ENCODE peak calls at places on chromosomes 11 and 22, in four cellular contexts. One of them, this sample, is unnamed.

GRCh38 chr22:42964994-42965699 is 49.8 kb downstream of the PACSIN2 start:
- DNase-seq in K562: no peak
- DNase-seq in HCT116: peak
- DNase-seq in HepG2: peak
- DNase-seq in this sample: no peak

GRCh38 chr22:32050678-32051515 is 7.8 kb downstream of the SLC5A1 start:
- DNase-seq in HepG2: peak
- DNase-seq in HCT116: peak
- DNase-seq in K562: peak
- DNase-seq in this sample: peak

GRCh38 chr11:2693271-2693833 is 6.4 kb downstream of the KCNQ1OT1 start:
- DNase-seq in K562: no peak
- DNase-seq in HepG2: no peak
- DNase-seq in HCT116: no peak
- DNase-seq in this sample: no peak

GRCh38 chr11:13889566-13890214 is 72.8 kb upstream of the SPON1 start:
- DNase-seq in K562: no peak
- DNase-seq in HepG2: no peak
- DNase-seq in HCT116: no peak
- DNase-seq in this sample: peak

GRCh38 chr11:2534131-2534956 is 89.5 kb downstream of the KCNQ1 start:
- DNase-seq in K562: no peak
- DNase-seq in HCT116: peak
- DNase-seq in HepG2: no peak
- DNase-seq in this sample: no peak

GRCh38 chr11:58832246-58832645 is 12.3 kb downstream of the GLYATL2 start:
- DNase-seq in K562: no peak
- DNase-seq in HCT116: no peak
- DNase-seq in HepG2: no peak
- DNase-seq in this sample: no peak

GRCh38 chr11:3046641-3047040 is 10.6 kb downstream of the CARS1 start:
- DNase-seq in HepG2: no peak
- DNase-seq in HCT116: no peak
- DNase-seq in K562: no peak
- DNase-seq in this sample: no peak

GRCh38 chr11:27414644-27415043 is 51.6 kb upstream of the CCDC34 start:
- DNase-seq in K562: peak
- DNase-seq in HepG2: no peak
- DNase-seq in HCT116: no peak
- DNase-seq in this sample: no peak

GRCh38 chr11:133906241-133906640 is 50.5 kb downstream of the IGSF9B start:
- DNase-seq in HepG2: no peak
- DNase-seq in K562: no peak
- DNase-seq in HCT116: no peak
- DNase-seq in this sample: no peak

GRCh38 chr11:1090600-1091331 is 16.1 kb downstream of the MUC2 start:
- DNase-seq in HCT116: no peak
- DNase-seq in K562: no peak
- DNase-seq in HepG2: no peak
- DNase-seq in this sample: no peak

GRCh38 chr11:121449123-121449522 is 3.0 kb upstream of the SORL1 start:
- DNase-seq in HCT116: no peak
- DNase-seq in K562: no peak
- DNase-seq in HepG2: no peak
- DNase-seq in this sample: no peak

GRCh38 chr22:19579880-19580279 is 55.7 kb upstream of the CLDN5 start:
- DNase-seq in HepG2: no peak
- DNase-seq in HCT116: no peak
- DNase-seq in K562: peak
- DNase-seq in this sample: no peak

GRCh38 chr11:128965485-128965884 is 22.8 kb upstream of the TP53AIP1 start:
- DNase-seq in HCT116: no peak
- DNase-seq in HepG2: no peak
- DNase-seq in K562: no peak
- DNase-seq in this sample: no peak

GRCh38 chr11:61999141-61999975 is 31.9 kb upstream of the FTH1 start:
- DNase-seq in K562: no peak
- DNase-seq in HepG2: peak
- DNase-seq in HCT116: no peak
- DNase-seq in this sample: peak

GRCh38 chr11:120126543-120126942 is 11.4 kb downstream of the TRIM29 start:
- DNase-seq in HCT116: no peak
- DNase-seq in HepG2: no peak
- DNase-seq in K562: peak
- DNase-seq in this sample: no peak

GRCh38 chr11:126992804-126993111 is 7.8 kb downstream of the KIRREL3 start:
- DNase-seq in HCT116: no peak
- DNase-seq in HepG2: no peak
- DNase-seq in K562: no peak
- DNase-seq in this sample: no peak

GRCh38 chr22:43273902-43274484 is 69.2 kb downstream of the SCUBE1 start:
- DNase-seq in K562: peak
- DNase-seq in HCT116: peak
- DNase-seq in HepG2: peak
- DNase-seq in this sample: peak

GRCh38 chr22:29435236-29435635 is 3.1 kb upstream of the RFPL1 start:
- DNase-seq in K562: no peak
- DNase-seq in HepG2: no peak
- DNase-seq in HCT116: no peak
- DNase-seq in this sample: no peak

GRCh38 chr11:45096636-45097035 is 49.8 kb upstream of the PRDM11 start:
- DNase-seq in HepG2: no peak
- DNase-seq in HCT116: no peak
- DNase-seq in K562: no peak
- DNase-seq in this sample: peak

DNA sequence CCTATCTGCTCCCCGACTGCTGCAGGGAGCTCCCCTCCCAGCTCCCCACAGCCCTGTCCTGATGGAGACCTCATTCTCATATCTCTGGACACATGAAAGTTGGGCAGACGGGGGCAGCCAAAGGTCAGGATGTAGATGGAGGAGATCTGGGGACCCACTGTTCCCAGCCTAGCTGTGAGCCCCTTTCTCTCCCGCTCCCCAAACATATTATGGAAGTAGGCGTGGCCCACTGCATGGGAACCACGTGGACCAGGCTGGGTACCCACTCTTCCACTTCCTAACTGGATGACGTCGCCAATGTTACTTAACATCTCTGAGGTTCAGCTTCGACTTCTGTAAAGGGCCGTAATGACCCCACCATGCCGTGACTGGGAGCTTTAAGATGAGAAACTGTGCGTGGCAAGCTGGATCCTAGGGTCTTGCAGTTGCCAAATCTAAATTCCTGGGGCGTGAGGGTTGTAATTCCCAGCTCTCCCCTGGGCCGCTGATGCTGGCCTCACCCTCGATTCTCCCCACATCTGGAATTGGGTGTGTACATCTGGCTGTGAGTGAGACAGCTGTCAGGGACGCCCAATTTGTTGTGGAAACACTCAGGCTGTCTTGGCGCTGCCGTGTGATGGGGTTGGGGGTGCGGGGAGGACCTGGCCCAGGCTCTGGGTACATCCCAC is 1.8 kb downstream of the CDC42EP2 start:
- DNase-seq in K562: no peak
- DNase-seq in HepG2: no peak
- DNase-seq in HCT116: no peak
- DNase-seq in this sample: no peak
- TF ChIP-seq JUND in K562: no peak
- TF ChIP-seq JUND in HepG2: no peak
- TF ChIP-seq JUND in HCT116: no peak
- TF ChIP-seq JUND in this sample: no peak

DNA sequence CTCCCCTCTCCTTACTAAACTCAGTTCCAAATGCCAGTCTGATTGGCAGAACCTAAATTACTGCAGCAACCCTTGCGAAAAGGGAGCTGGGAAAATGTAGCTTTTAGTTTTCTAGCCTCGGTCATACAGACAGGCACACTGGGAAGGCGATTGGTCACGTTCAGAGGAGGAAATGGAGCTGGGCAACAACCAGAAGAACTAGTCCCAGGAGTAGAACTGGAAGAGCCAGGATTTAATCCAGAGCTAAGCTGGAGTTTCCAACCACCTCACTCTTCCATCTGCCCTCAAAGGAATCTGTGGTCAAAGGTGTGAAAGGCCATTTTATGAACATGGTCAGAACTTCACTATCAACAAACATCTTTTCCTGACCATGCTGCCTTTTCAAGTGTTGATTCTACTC is 155.7 kb upstream of the ARHGAP20 start:
- DNase-seq in HCT116: no peak
- DNase-seq in K562: no peak
- DNase-seq in HepG2: no peak
- DNase-seq in this sample: peak
- TF ChIP-seq JUND in HCT116: no peak
- TF ChIP-seq JUND in K562: no peak
- TF ChIP-seq JUND in HepG2: no peak
- TF ChIP-seq JUND in this sample: no peak

DNA sequence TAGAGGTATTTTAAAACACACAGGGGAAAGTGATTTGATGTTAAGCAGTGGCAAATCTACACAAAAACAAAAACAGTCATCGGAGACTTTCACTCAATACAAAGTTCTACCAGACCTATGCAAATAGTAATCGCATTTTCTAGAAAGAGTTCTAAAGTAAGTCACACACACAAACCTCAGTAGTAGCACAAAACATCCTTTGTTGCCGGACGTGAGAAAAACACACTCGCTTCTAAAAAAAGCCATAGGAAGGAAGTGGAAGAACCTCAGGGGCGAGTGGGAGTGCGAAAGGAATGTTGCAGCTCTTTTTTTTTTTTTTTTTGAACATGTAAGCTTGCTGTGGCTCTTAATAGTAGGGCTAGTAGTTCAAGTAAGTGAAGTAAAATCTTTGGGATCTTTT is 88.9 kb downstream of the MAML2 start:
- DNase-seq in HepG2: peak
- DNase-seq in K562: no peak
- DNase-seq in HCT116: no peak
- DNase-seq in this sample: no peak
- TF ChIP-seq JUND in HepG2: no peak
- TF ChIP-seq JUND in K562: no peak
- TF ChIP-seq JUND in HCT116: no peak
- TF ChIP-seq JUND in this sample: no peak

GRCh38 chr22:46964773-46965550 is 202.5 kb downstream of the TBC1D22A start:
- DNase-seq in HepG2: no peak
- DNase-seq in K562: peak
- DNase-seq in HCT116: no peak
- DNase-seq in this sample: no peak

GRCh38 chr22:46965552-46966494 is 203.4 kb downstream of the TBC1D22A start:
- DNase-seq in HepG2: no peak
- DNase-seq in K562: no peak
- DNase-seq in HCT116: no peak
- DNase-seq in this sample: no peak

GRCh38 chr22:46961591-46962290 is 199.3 kb downstream of the TBC1D22A start:
- DNase-seq in HepG2: no peak
- DNase-seq in K562: no peak
- DNase-seq in HCT116: no peak
- DNase-seq in this sample: no peak

GRCh38 chr22:46966495-46966845 is 204.0 kb downstream of the TBC1D22A start:
- DNase-seq in HepG2: no peak
- DNase-seq in K562: no peak
- DNase-seq in HCT116: no peak
- DNase-seq in this sample: no peak

DNA sequence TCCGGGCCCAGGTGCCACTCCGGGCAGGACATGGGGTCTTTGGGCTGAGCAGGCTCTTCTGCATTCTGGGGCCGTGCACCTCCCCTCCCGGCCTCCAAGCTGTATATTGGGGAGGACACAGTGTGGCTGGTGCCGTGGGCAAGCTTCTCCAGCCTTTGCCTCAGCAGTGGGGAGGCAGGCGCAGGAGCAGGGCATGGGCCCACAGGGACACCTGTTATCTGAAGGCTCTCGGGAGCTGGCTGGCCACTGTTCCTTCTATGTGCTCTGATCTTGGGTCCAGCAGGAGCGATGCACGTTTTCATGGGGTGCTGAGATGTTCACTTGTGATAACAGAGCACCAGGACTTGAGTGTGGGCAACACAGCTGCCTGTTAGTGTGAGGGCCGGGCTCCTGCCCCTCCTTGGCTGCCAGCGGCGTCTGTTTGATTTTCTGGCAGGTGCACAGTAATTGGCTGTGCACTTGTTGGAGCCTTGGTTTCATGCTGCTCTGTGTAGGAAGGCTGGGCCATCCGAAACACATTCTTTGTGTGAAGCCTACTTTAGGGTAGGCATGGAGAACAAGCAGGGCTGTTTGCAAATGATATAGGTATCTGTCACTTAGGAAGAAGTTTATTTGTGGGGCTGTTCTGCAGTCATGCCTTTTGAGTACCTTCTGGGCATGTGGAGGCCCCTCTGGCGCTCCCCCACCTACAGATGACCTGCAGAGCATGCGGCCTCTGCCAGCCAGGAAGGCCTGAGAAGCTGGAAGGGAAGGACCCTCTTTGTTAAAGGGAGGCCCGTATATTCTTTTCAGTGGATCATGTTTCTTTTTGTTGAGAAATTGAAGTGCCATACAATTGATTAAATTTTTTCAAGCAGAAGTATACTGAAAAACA is 201.5 kb downstream of the TBC1D22A start:
- DNase-seq in HCT116: no peak
- DNase-seq in K562: no peak
- DNase-seq in HepG2: no peak
- DNase-seq in this sample: no peak
- TF ChIP-seq JUND in HCT116: no peak
- TF ChIP-seq JUND in K562: no peak
- TF ChIP-seq JUND in HepG2: no peak
- TF ChIP-seq JUND in this sample: no peak

GRCh38 chr11:6824461-6824860 is 21.0 kb upstream of the OR10A5 start:
- DNase-seq in HepG2: no peak
- DNase-seq in K562: no peak
- DNase-seq in HCT116: no peak
- DNase-seq in this sample: no peak
- TF ChIP-seq JUND in HepG2: no peak
- TF ChIP-seq JUND in K562: no peak
- TF ChIP-seq JUND in HCT116: no peak
- TF ChIP-seq JUND in this sample: no peak